ENCODE peak calls at places on chromosomes 2 and 18, in seven cellular contexts. P is esophagus squamous epithelium, C is transverse colon, F is stomach, B is thyroid gland, G is GM23338, O is A549. Z is an unnamed sample.

GRCh38 chr2:36976065-36976464 is 9.7 kb upstream of the STRN start:
- DNase-seq in G (no peak), P (no peak), B (no peak), O (no peak), C (no peak), F (no peak), Z (no peak)

GRCh38 chr18:54692463-54692862 is 101.4 kb downstream of the DYNAP start:
- DNase-seq in F (no peak), O (no peak), B (no peak), C (no peak), G (no peak), P (no peak), Z (no peak)

GRCh38 chr2:106664669-106665068 is 177.5 kb downstream of the CD8B2 start:
- DNase-seq in O (no peak), C (no peak), G (no peak), B (no peak), P (no peak), F (no peak), Z (no peak)

GRCh38 chr2:215828528-215829184 is 184.7 kb downstream of the MREG start:
- DNase-seq in P (no peak), B (peak), O (peak), F (peak), G (peak), C (peak), Z (peak)

GRCh38 chr2:152126664-152127063 is 27.8 kb upstream of the CACNB4 start:
- DNase-seq in O (no peak), G (peak), C (no peak), F (no peak), B (no peak), P (no peak), Z (no peak)

GRCh38 chr2:180291552-180292421 is 284.7 kb upstream of the CWC22 start:
- DNase-seq in O (peak), G (no peak), B (no peak), P (no peak), C (no peak), F (no peak), Z (no peak)

GRCh38 chr2:216516730-216517350 is 18.2 kb downstream of the RPL37A start:
- DNase-seq in G (peak), B (no peak), F (no peak), O (peak), P (no peak), C (no peak), Z (peak)

GRCh38 chr2:156356006-156356764 is 23.7 kb upstream of the NR4A2 start:
- DNase-seq in G (no peak), F (no peak), C (no peak), B (no peak), P (no peak), O (no peak), Z (no peak)

GRCh38 chr18:50013363-50014138 is 181.4 kb downstream of the MYO5B start:
- DNase-seq in G (no peak), O (no peak), P (no peak), F (no peak), B (peak), C (no peak), Z (no peak)

GRCh38 chr2:36376992-36377738 is 21.6 kb downstream of the CRIM1 start:
- DNase-seq in B (no peak), G (peak), P (no peak), C (peak), O (peak), F (peak), Z (no peak)

GRCh38 chr2:204027105-204027504 is 90.5 kb downstream of the ICOS start:
- DNase-seq in G (no peak), B (no peak), F (no peak), P (no peak), C (no peak), O (no peak), Z (no peak)

GRCh38 chr2:217710218-217710565 is 292.6 kb downstream of the TNS1 start:
- DNase-seq in O (no peak), F (no peak), G (no peak), B (no peak), C (no peak), P (no peak), Z (no peak)

GRCh38 chr2:168666339-168666738 is 136.1 kb upstream of the NOSTRIN start:
- DNase-seq in B (no peak), F (no peak), G (no peak), O (no peak), P (no peak), C (no peak), Z (no peak)

GRCh38 chr2:42252464-42252863 is 83.3 kb downstream of the EML4 start:
- DNase-seq in O (no peak), G (no peak), F (no peak), C (no peak), P (no peak), B (no peak), Z (no peak)

GRCh38 chr2:42261531-42262195 is 92.5 kb downstream of the EML4 start:
- DNase-seq in O (no peak), G (no peak), F (no peak), P (no peak), C (no peak), B (peak), Z (no peak)

GRCh38 chr2:42250925-42251324 is 81.8 kb downstream of the EML4 start:
- DNase-seq in O (no peak), F (no peak), P (no peak), C (no peak), G (no peak), B (no peak), Z (no peak)

GRCh38 chr2:42254186-42254911 is 85.2 kb downstream of the EML4 start:
- DNase-seq in O (no peak), C (no peak), P (no peak), B (no peak), F (no peak), G (no peak), Z (no peak)

DNA sequence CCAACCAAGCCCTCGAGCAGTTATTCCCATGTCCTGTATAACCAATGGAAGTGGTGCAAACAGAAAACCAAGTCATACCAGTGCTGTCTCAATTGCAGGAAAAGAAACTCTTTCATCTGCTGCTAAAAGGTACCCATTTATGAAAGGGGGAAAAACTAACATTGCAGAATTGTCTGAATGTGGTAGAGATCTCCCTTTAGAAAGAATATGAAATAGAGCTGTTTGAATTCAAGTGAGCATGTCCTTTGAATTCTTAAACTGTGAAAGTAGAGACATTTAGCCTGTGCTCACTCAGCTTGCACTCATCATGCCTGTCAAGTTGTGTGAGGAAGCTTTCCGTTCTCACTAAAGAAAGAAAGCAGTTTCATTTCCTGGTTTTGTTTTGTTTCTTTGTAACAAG is 87.3 kb downstream of the EML4 start:
- DNase-seq in P (no peak), O (no peak), G (no peak), F (no peak), B (no peak), C (no peak), Z (peak)
- H3K27ac ChIP-seq in P (no peak), O (no peak), G (no peak), F (no peak), B (no peak), C (no peak), Z (peak)

DNA sequence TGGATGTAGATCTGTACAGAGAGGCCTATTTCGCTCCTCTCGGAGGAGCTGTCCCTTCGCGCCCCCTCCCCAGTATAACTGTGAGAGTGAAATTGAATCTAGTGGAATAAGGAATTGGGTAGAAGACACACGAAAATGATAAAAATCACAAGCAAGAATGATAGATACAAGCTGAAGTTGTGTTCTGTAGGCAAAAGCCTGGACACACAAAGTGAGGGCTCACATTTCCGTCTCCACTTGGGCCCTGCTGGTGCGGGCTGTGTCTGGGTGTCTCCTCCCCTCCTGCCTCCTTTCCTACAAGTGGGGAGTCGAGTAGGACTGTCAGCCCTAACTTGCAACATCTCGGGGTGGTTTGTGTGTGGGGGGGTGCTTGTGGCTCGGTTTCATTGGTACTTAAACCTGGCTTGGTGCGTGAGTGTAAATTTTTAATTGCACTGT is 457 bp upstream of the SP9 start:
- DNase-seq in G (peak), C (no peak), F (no peak), O (no peak), B (no peak), P (no peak), Z (no peak)
- H3K4me3 ChIP-seq in G (peak), C (no peak), F (no peak), O (peak), B (no peak), P (no peak), Z (no peak)

GRCh38 chr2:18516112-18516511 is 44.3 kb downstream of the RDH14 start:
- DNase-seq in O (no peak), C (no peak), F (no peak), B (no peak), G (peak), P (no peak), Z (peak)

GRCh38 chr2:18519991-18520604 is 40.4 kb downstream of the RDH14 start:
- DNase-seq in P (no peak), O (no peak), B (no peak), G (no peak), F (no peak), C (no peak), Z (no peak)

GRCh38 chr2:18510775-18511174 is 49.7 kb downstream of the RDH14 start:
- DNase-seq in G (no peak), P (no peak), C (no peak), B (no peak), F (no peak), O (no peak), Z (no peak)

GRCh38 chr2:18518116-18519111 is 42.0 kb downstream of the RDH14 start:
- DNase-seq in C (no peak), F (no peak), B (no peak), P (no peak), G (no peak), O (no peak), Z (peak)

DNA sequence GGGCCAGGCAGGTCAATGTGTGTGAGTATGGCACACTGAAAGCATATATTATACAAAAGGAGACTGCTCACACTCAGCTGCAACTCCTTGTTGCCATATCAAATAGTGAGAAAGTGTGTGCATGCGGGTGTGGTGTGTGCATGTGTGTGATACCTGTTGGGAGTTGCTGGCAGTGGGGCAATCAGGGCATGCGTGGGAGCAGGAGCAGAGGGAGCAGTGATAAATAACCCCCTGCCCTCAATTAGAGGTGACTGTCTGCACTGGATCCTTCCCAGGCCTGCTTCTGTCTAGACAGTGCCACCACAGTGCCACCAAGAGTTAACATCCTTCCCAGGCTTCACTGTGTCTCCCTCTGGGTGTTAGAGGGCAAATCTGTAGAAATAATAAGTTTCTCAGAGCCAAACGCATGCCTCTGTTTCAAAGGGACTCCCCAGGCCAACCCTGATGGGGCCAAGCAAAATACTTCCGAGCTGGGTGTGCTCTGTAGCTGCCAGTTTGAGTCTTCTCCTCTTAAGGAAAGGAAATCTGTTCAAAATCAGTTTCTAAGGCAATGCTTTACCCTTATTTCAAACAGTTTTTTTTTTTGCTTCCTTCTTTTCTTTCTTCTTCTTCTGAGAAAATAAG is 45.5 kb downstream of the RDH14 start:
- DNase-seq in C (no peak), G (no peak), P (no peak), F (no peak), B (no peak), O (no peak), Z (no peak)
- TF ChIP-seq CTCF in C (no peak), G (no peak), P (no peak), F (no peak), B (no peak), O (no peak), Z (no peak)

DNA sequence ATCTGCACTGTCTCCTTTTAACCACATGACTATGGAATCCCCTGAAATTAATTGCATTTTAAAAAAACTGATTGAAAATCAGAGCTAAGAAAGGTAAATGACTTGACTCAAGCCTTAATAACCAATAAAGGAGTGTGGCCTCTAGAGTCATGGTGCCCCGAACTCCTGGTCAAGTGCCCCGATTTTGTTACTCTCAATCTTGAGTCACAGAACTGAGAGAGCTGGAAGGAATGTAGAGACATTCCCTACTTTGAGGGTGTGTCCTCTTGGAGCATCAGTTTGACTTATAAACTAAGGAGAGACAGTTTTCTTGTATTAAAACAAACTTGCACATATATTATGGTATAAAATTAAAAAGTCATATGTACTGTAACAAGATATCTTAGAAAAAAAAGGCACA is 2.4 kb downstream of the WDR43 start:
- DNase-seq in G (peak), F (no peak), P (no peak), C (no peak), B (no peak), O (peak), Z (peak)
- H3K27ac ChIP-seq in G (no peak), F (no peak), P (no peak), C (no peak), B (no peak), O (no peak), Z (no peak)

DNA sequence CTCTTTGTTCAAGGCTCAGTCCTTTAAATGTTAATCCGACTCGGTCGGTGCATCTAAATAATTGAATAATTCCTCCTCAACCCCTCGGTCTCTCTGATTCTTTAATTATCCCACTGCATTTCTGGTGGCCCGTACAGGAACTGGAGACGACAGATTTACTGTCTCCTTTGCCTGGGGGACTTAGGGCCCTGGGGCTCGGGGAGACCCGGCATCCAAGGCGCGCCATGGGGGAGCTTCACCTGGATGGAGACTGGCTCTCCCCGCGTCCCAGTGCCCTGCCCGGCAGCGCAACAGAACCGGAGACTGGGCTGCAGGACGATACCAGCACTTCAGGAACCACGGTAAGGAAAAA is 47.7 kb upstream of the SELENOI start:
- DNase-seq in O (no peak), C (no peak), G (peak), B (no peak), F (no peak), P (no peak), Z (no peak)
- H3K4me3 ChIP-seq in O (no peak), C (peak), G (peak), B (peak), F (peak), P (peak), Z (no peak)

GRCh38 chr2:63424329-63425078 is 163.8 kb downstream of the WDPCP start:
- DNase-seq in C (no peak), F (no peak), G (peak), O (peak), P (no peak), B (no peak), Z (no peak)
- TF ChIP-seq CTCF in C (peak), F (no peak), G (peak), O (peak), P (peak), B (no peak), Z (peak)

DNA sequence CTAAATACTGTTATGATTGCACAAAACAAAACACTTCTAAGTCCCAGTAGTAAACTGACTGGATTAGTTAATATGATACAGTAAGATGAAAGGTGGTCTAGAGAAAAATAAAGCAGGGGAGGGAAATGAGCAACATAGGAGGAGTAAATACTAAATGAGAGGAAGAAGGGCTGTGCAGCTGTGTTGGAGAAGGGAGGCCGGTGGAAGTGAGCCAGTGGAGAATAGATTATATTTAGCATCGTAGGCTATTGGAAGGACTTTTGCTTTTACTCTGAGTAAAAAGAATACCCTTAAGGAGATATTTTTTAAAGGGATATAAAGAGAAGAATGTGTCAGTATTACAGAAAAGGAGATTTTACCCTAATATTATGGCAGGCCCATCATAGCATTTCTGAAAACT is 12.7 kb downstream of the WDR75 start:
- DNase-seq in P (no peak), B (no peak), C (no peak), G (no peak), O (no peak), F (no peak), Z (no peak)
- H3K27ac ChIP-seq in P (no peak), B (no peak), C (peak), G (no peak), O (no peak), F (no peak), Z (no peak)

DNA sequence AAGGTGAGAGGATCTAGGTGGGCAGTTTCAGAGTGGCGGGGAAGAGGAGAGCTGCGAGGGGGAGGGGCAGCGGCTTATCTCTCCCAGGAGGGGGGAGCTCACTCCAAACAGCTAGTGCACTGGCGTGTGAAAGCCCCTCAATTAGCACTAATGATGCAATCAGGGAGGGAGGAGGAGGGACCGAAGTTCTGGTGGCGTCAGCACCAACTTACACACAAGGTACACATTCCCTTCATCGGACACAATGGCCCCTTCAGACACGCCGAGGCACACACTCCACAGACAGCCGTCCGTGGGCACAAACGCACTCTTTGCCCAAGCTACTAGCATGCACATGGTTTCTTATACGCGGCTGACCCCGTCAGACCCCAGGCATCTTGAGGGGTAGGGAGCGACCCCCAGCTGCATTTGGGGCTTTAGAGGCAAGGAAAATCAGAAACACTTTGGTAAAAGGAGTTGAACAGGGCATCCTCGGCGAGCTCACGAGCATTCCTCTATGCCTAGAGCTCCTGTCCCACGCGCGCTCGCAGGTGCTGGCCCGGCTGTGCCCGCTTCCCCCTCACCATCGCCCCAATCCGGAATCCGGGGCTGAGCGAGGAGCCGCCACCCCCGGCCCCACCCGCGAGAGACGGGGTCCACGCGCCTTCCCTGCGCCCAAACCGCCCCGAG is 868 bp upstream of the PKDCC start:
- DNase-seq in P (no peak), C (no peak), B (no peak), O (no peak), F (no peak), G (peak), Z (peak)
- H3K4me3 ChIP-seq in P (peak), C (peak), B (peak), O (peak), F (peak), G (peak), Z (peak)

DNA sequence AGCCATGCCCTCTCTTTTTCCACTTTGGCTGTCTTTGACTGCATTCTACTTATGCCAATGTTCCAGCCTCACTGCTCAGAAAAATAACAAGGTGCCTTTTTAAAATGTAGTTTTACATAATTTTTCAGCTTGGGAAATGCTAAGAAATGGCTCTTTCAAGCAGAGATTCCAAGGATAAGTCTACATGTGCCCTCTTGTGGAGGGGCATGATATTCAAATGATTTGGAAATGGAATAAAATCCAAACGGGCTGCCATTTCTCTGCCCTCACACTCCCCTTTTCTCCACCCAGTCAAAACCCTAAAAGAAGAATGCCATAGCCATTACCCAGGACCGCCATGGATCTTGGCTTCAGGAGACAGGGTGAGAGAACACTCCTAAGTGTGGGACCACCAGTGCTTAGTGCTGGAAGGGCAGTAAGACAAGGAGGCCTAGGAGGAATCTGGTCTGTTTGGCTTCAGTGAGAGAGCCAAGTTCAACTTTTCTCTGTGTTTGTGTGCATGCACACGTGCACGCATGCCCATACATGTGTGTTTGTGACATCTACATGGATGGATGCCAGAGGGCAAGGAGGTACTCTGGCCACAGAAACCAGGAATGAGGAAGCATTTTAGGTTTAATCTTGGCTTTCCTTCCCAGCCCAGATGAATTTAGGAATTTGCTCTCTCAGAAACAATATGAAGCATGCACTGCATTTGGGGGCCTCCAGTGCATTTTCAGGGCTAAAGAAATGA is 174.0 kb upstream of the SLC14A2 start:
- DNase-seq in F (no peak), P (no peak), C (no peak), G (peak), O (peak), B (no peak), Z (no peak)
- TF ChIP-seq CTCF in F (no peak), P (peak), C (peak), G (peak), O (peak), B (no peak), Z (peak)

Z was measured in cardiac muscle cell.